ENCODE peak calls at places on chromosomes 11 and 22, in eight cellular contexts. One of them, this sample, is unnamed.
A peak's percentile ranks its signal among the peaks of the same experiment; 100 is the strongest.

GRCh38 chr11:47337229-47337924 is 15.1 kb downstream of the MYBPC3 start:
- DNase-seq in neuronal stem cell: no peak
- DNase-seq in heart left ventricle: peak; percentile 13
- DNase-seq in breast epithelium: no peak
- DNase-seq in fibroblast of pulmonary artery: no peak
- DNase-seq in dorsolateral prefrontal cortex: no peak
- DNase-seq in right lobe of liver: no peak
- DNase-seq in WERI-Rb-1: no peak
- DNase-seq in this sample: no peak

GRCh38 chr11:73139476-73140198 is 2.5 kb downstream of the FCHSD2 start:
- DNase-seq in neuronal stem cell: no peak
- DNase-seq in heart left ventricle: no peak
- DNase-seq in breast epithelium: no peak
- DNase-seq in fibroblast of pulmonary artery: peak; percentile 69
- DNase-seq in dorsolateral prefrontal cortex: no peak
- DNase-seq in right lobe of liver: no peak
- DNase-seq in WERI-Rb-1: no peak
- DNase-seq in this sample: no peak

GRCh38 chr11:93663021-93663420 is 1.5 kb downstream of the CEP295 start:
- DNase-seq in neuronal stem cell: no peak
- DNase-seq in heart left ventricle: no peak
- DNase-seq in breast epithelium: no peak
- DNase-seq in fibroblast of pulmonary artery: no peak
- DNase-seq in dorsolateral prefrontal cortex: no peak
- DNase-seq in right lobe of liver: no peak
- DNase-seq in WERI-Rb-1: no peak
- DNase-seq in this sample: no peak

GRCh38 chr22:47334596-47334995 is 572.1 kb downstream of the TBC1D22A start:
- DNase-seq in neuronal stem cell: no peak
- DNase-seq in heart left ventricle: no peak
- DNase-seq in breast epithelium: no peak
- DNase-seq in fibroblast of pulmonary artery: no peak
- DNase-seq in dorsolateral prefrontal cortex: no peak
- DNase-seq in right lobe of liver: no peak
- DNase-seq in WERI-Rb-1: no peak
- DNase-seq in this sample: no peak

GRCh38 chr11:17351510-17352176 is at the start of gene NCR3LG1:
- DNase-seq in neuronal stem cell: peak; percentile 24
- DNase-seq in heart left ventricle: peak; percentile 44
- DNase-seq in breast epithelium: peak; percentile 26
- DNase-seq in fibroblast of pulmonary artery: peak; percentile 84
- DNase-seq in dorsolateral prefrontal cortex: peak; percentile 31
- DNase-seq in right lobe of liver: peak; percentile 81
- DNase-seq in WERI-Rb-1: peak; percentile 43
- DNase-seq in this sample: peak; percentile 61

GRCh38 chr22:29207231-29207550 is 1.5 kb downstream of the EMID1 start:
- DNase-seq in neuronal stem cell: no peak
- DNase-seq in heart left ventricle: no peak
- DNase-seq in breast epithelium: no peak
- DNase-seq in fibroblast of pulmonary artery: no peak
- DNase-seq in dorsolateral prefrontal cortex: no peak
- DNase-seq in right lobe of liver: no peak
- DNase-seq in WERI-Rb-1: no peak
- DNase-seq in this sample: no peak

GRCh38 chr11:61526956-61527731 is 18.6 kb downstream of the LRRC10B start:
- DNase-seq in neuronal stem cell: no peak
- DNase-seq in heart left ventricle: no peak
- DNase-seq in breast epithelium: no peak
- DNase-seq in fibroblast of pulmonary artery: no peak
- DNase-seq in dorsolateral prefrontal cortex: no peak
- DNase-seq in right lobe of liver: no peak
- DNase-seq in WERI-Rb-1: peak; percentile 84
- DNase-seq in this sample: no peak

GRCh38 chr11:57223601-57224000 is 13.4 kb downstream of the APLNR start:
- DNase-seq in neuronal stem cell: no peak
- DNase-seq in heart left ventricle: no peak
- DNase-seq in breast epithelium: no peak
- DNase-seq in fibroblast of pulmonary artery: no peak
- DNase-seq in dorsolateral prefrontal cortex: no peak
- DNase-seq in right lobe of liver: no peak
- DNase-seq in WERI-Rb-1: no peak
- DNase-seq in this sample: no peak

GRCh38 chr22:37566903-37567798 is 6.9 kb downstream of the CDC42EP1 start:
- DNase-seq in neuronal stem cell: peak; percentile 69
- DNase-seq in heart left ventricle: peak; percentile 78
- DNase-seq in breast epithelium: peak; percentile 92
- DNase-seq in fibroblast of pulmonary artery: peak; percentile 69
- DNase-seq in dorsolateral prefrontal cortex: peak; percentile 73
- DNase-seq in right lobe of liver: peak; percentile 92
- DNase-seq in WERI-Rb-1: peak; percentile 79
- DNase-seq in this sample: peak; percentile 81

GRCh38 chr22:46256358-46256958 is 6.4 kb upstream of the CDPF1 start:
- DNase-seq in neuronal stem cell: no peak
- DNase-seq in heart left ventricle: no peak
- DNase-seq in breast epithelium: no peak
- DNase-seq in fibroblast of pulmonary artery: no peak
- DNase-seq in dorsolateral prefrontal cortex: no peak
- DNase-seq in right lobe of liver: no peak
- DNase-seq in WERI-Rb-1: peak; percentile 46
- DNase-seq in this sample: no peak

GRCh38 chr11:73156686-73157085 is 14.6 kb upstream of the FCHSD2 start:
- DNase-seq in neuronal stem cell: no peak
- DNase-seq in heart left ventricle: no peak
- DNase-seq in breast epithelium: no peak
- DNase-seq in fibroblast of pulmonary artery: no peak
- DNase-seq in dorsolateral prefrontal cortex: no peak
- DNase-seq in right lobe of liver: no peak
- DNase-seq in WERI-Rb-1: no peak
- DNase-seq in this sample: no peak

GRCh38 chr11:122655527-122656072 is at the start of gene UBASH3B:
- DNase-seq in neuronal stem cell: peak; percentile 79
- DNase-seq in heart left ventricle: peak; percentile 80
- DNase-seq in breast epithelium: peak; percentile 59
- DNase-seq in fibroblast of pulmonary artery: peak; percentile 88
- DNase-seq in dorsolateral prefrontal cortex: peak; percentile 52
- DNase-seq in right lobe of liver: peak; percentile 84
- DNase-seq in WERI-Rb-1: peak; percentile 59
- DNase-seq in this sample: peak; percentile 65

GRCh38 chr11:74057251-74058151 is 48.6 kb upstream of the UCP3 start:
- DNase-seq in neuronal stem cell: no peak
- DNase-seq in heart left ventricle: no peak
- DNase-seq in breast epithelium: no peak
- DNase-seq in fibroblast of pulmonary artery: peak; percentile 45
- DNase-seq in dorsolateral prefrontal cortex: no peak
- DNase-seq in right lobe of liver: no peak
- DNase-seq in WERI-Rb-1: no peak
- DNase-seq in this sample: no peak

GRCh38 chr11:104256525-104256924 is 92.6 kb upstream of the PDGFD start:
- DNase-seq in neuronal stem cell: no peak
- DNase-seq in heart left ventricle: no peak
- DNase-seq in breast epithelium: no peak
- DNase-seq in fibroblast of pulmonary artery: peak; percentile 49
- DNase-seq in dorsolateral prefrontal cortex: no peak
- DNase-seq in right lobe of liver: no peak
- DNase-seq in WERI-Rb-1: no peak
- DNase-seq in this sample: no peak

GRCh38 chr11:128302425-128303186 is 284.8 kb downstream of the ETS1 start:
- DNase-seq in neuronal stem cell: no peak
- DNase-seq in heart left ventricle: no peak
- DNase-seq in breast epithelium: no peak
- DNase-seq in fibroblast of pulmonary artery: no peak
- DNase-seq in dorsolateral prefrontal cortex: no peak
- DNase-seq in right lobe of liver: no peak
- DNase-seq in WERI-Rb-1: no peak
- DNase-seq in this sample: peak; percentile 57

DNA sequence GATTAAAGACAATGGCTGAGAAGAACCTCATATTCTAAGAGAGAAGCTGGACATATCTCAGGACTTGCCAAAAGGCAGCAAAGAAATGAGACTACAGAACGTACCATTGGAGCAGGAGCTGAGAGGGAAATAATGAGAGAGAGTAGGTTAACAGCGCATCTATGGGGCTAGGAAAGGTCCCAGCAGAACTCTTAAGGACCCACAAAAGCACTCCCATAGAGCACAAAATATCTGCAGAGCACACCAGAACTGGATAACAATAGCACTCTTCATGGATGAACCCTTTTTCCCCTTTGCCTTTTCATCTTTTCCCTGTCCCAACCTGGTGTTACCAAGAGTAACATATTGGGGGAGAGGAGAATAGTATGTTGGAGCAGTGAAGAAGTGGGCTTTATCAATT is 245.8 kb downstream of the METTL15 start:
- DNase-seq in neuronal stem cell: no peak
- DNase-seq in heart left ventricle: no peak
- DNase-seq in breast epithelium: no peak
- DNase-seq in fibroblast of pulmonary artery: no peak
- DNase-seq in dorsolateral prefrontal cortex: no peak
- DNase-seq in right lobe of liver: no peak
- DNase-seq in WERI-Rb-1: no peak
- DNase-seq in this sample: no peak
- H3K4me3 ChIP-seq in neuronal stem cell: no peak overlapping the region
- H3K4me3 ChIP-seq in heart left ventricle: no peak overlapping the region
- H3K4me3 ChIP-seq in breast epithelium: no peak overlapping the region
- H3K4me3 ChIP-seq in fibroblast of pulmonary artery: no peak overlapping the region
- H3K4me3 ChIP-seq in dorsolateral prefrontal cortex: no peak overlapping the region
- H3K4me3 ChIP-seq in right lobe of liver: no peak overlapping the region
- H3K4me3 ChIP-seq in WERI-Rb-1: no peak overlapping the region
- H3K4me3 ChIP-seq in this sample: no peak overlapping the region

GRCh38 chr22:49849161-49850020 is 4.3 kb upstream of the ZBED4 start:
- DNase-seq in neuronal stem cell: no peak
- DNase-seq in heart left ventricle: no peak
- DNase-seq in breast epithelium: no peak
- DNase-seq in fibroblast of pulmonary artery: no peak
- DNase-seq in dorsolateral prefrontal cortex: no peak
- DNase-seq in right lobe of liver: no peak
- DNase-seq in WERI-Rb-1: no peak
- DNase-seq in this sample: no peak

GRCh38 chr22:49847751-49848689 is 5.6 kb upstream of the ZBED4 start:
- DNase-seq in neuronal stem cell: no peak
- DNase-seq in heart left ventricle: peak; percentile 23
- DNase-seq in breast epithelium: no peak
- DNase-seq in fibroblast of pulmonary artery: no peak
- DNase-seq in dorsolateral prefrontal cortex: no peak
- DNase-seq in right lobe of liver: peak; percentile 63
- DNase-seq in WERI-Rb-1: no peak
- DNase-seq in this sample: no peak

GRCh38 chr22:49850959-49851815 is 2.5 kb upstream of the ZBED4 start:
- DNase-seq in neuronal stem cell: no peak
- DNase-seq in heart left ventricle: no peak
- DNase-seq in breast epithelium: no peak
- DNase-seq in fibroblast of pulmonary artery: no peak
- DNase-seq in dorsolateral prefrontal cortex: no peak
- DNase-seq in right lobe of liver: no peak
- DNase-seq in WERI-Rb-1: no peak
- DNase-seq in this sample: no peak

GRCh38 chr22:49850021-49850911 is 3.4 kb upstream of the ZBED4 start:
- DNase-seq in neuronal stem cell: no peak
- DNase-seq in heart left ventricle: no peak
- DNase-seq in breast epithelium: no peak
- DNase-seq in fibroblast of pulmonary artery: no peak
- DNase-seq in dorsolateral prefrontal cortex: no peak
- DNase-seq in right lobe of liver: no peak
- DNase-seq in WERI-Rb-1: no peak
- DNase-seq in this sample: no peak

GRCh38 chr22:49848690-49849160 is 4.9 kb upstream of the ZBED4 start:
- DNase-seq in neuronal stem cell: no peak
- DNase-seq in heart left ventricle: no peak
- DNase-seq in breast epithelium: no peak
- DNase-seq in fibroblast of pulmonary artery: no peak
- DNase-seq in dorsolateral prefrontal cortex: no peak
- DNase-seq in right lobe of liver: no peak
- DNase-seq in WERI-Rb-1: no peak
- DNase-seq in this sample: no peak
- H3K4me3 ChIP-seq in neuronal stem cell: peak overlapping the region; percentile 61
- H3K4me3 ChIP-seq in heart left ventricle: peak overlapping the region; percentile 49
- H3K4me3 ChIP-seq in breast epithelium: peak overlapping the region; percentile 50
- H3K4me3 ChIP-seq in fibroblast of pulmonary artery: no peak overlapping the region
- H3K4me3 ChIP-seq in dorsolateral prefrontal cortex: no peak overlapping the region
- H3K4me3 ChIP-seq in right lobe of liver: peak overlapping the region; percentile 56
- H3K4me3 ChIP-seq in WERI-Rb-1: no peak overlapping the region
- H3K4me3 ChIP-seq in this sample: peak overlapping the region; percentile 39

GRCh38 chr11:9530020-9530628 is 43.3 kb upstream of the WEE1 start:
- DNase-seq in neuronal stem cell: no peak
- DNase-seq in heart left ventricle: no peak
- DNase-seq in breast epithelium: peak; percentile 46
- DNase-seq in fibroblast of pulmonary artery: peak; percentile 60
- DNase-seq in dorsolateral prefrontal cortex: no peak
- DNase-seq in right lobe of liver: no peak
- DNase-seq in WERI-Rb-1: peak; percentile 46
- DNase-seq in this sample: no peak
- H3K4me3 ChIP-seq in neuronal stem cell: no peak overlapping the region
- H3K4me3 ChIP-seq in heart left ventricle: no peak overlapping the region
- H3K4me3 ChIP-seq in breast epithelium: no peak overlapping the region
- H3K4me3 ChIP-seq in fibroblast of pulmonary artery: no peak overlapping the region
- H3K4me3 ChIP-seq in dorsolateral prefrontal cortex: no peak overlapping the region
- H3K4me3 ChIP-seq in right lobe of liver: no peak overlapping the region
- H3K4me3 ChIP-seq in WERI-Rb-1: no peak overlapping the region
- H3K4me3 ChIP-seq in this sample: no peak overlapping the region

DNA sequence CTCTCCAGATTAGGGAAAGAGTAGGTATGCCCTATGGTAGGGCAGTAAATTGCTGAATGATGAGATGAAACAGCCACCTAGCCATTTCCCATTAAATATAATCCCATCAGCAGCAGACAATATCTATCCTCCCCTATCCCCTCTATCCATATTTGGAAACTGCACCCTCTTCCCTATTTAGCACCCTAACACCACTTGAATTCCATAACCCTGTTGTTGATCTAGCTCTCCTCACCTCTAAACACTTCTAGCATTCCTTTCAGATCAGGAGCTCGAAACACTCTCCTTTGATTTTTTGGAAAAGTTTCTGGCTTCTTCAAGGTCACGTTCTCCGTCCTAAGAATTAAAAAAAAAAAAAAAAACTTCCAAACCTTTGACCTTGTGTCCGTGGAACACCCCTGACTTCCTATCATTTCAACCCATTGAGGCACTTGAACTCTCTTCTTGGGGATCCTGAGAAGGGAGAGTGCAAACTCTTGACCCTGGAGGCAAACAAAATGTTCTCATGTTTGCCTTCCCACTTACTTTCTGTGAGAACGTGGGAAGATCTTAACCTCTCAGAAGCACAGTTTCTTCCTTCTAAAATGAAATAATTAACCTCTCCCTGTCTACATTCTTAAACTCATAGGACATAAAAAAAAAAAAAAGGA is 19.0 kb downstream of the TRIM5 start:
- DNase-seq in neuronal stem cell: no peak
- DNase-seq in heart left ventricle: no peak
- DNase-seq in breast epithelium: no peak
- DNase-seq in fibroblast of pulmonary artery: no peak
- DNase-seq in dorsolateral prefrontal cortex: no peak
- DNase-seq in right lobe of liver: no peak
- DNase-seq in WERI-Rb-1: no peak
- DNase-seq in this sample: no peak
- H3K4me3 ChIP-seq in neuronal stem cell: no peak overlapping the region
- H3K4me3 ChIP-seq in heart left ventricle: no peak overlapping the region
- H3K4me3 ChIP-seq in breast epithelium: no peak overlapping the region
- H3K4me3 ChIP-seq in fibroblast of pulmonary artery: no peak overlapping the region
- H3K4me3 ChIP-seq in dorsolateral prefrontal cortex: no peak overlapping the region
- H3K4me3 ChIP-seq in right lobe of liver: no peak overlapping the region
- H3K4me3 ChIP-seq in WERI-Rb-1: no peak overlapping the region
- H3K4me3 ChIP-seq in this sample: no peak overlapping the region

GRCh38 chr11:783581-784015 is 6.3 kb downstream of the CEND1 start:
- DNase-seq in neuronal stem cell: peak; percentile 70
- DNase-seq in heart left ventricle: peak; percentile 50
- DNase-seq in breast epithelium: peak; percentile 84
- DNase-seq in fibroblast of pulmonary artery: peak; percentile 83
- DNase-seq in dorsolateral prefrontal cortex: peak; percentile 79
- DNase-seq in right lobe of liver: peak; percentile 57
- DNase-seq in WERI-Rb-1: peak; percentile 95
- DNase-seq in this sample: no peak
- H3K4me3 ChIP-seq in neuronal stem cell: no peak overlapping the region
- H3K4me3 ChIP-seq in heart left ventricle: no peak overlapping the region
- H3K4me3 ChIP-seq in breast epithelium: no peak overlapping the region
- H3K4me3 ChIP-seq in fibroblast of pulmonary artery: no peak overlapping the region
- H3K4me3 ChIP-seq in dorsolateral prefrontal cortex: no peak overlapping the region
- H3K4me3 ChIP-seq in right lobe of liver: no peak overlapping the region
- H3K4me3 ChIP-seq in WERI-Rb-1: no peak overlapping the region
- H3K4me3 ChIP-seq in this sample: no peak overlapping the region

This sample was measured in naive thymus-derived CD4-positive, alpha-beta T cell.